ENCODE peak calls at places on chromosomes 11 and 22, in nine cellular contexts. Y is substantia nigra, F is RWPE2, T is heart left ventricle, N is brain microvascular endothelial cell, W is coronary artery, M is ovary, J is mesenchymal stem cell, X is IMR-90. U is an unnamed sample.

GRCh38 chr11:71446942-71447688 is 1.1 kb downstream of the DHCR7 start:
- DNase-seq in Y (no peak), F (no peak), T (no peak), N (peak; percentile 61), W (no peak), M (no peak), J (peak; percentile 90), X (peak; percentile 66), U (peak; percentile 29)

GRCh38 chr11:2928605-2929510 is at the start of gene PHLDA2:
- DNase-seq in Y (no peak), F (peak; percentile 79), T (no peak), N (peak; percentile 59), W (no peak), M (peak; percentile 39), J (peak; percentile 81), X (peak; percentile 85), U (no peak)

GRCh38 chr11:119169272-119169719 is 771 bp downstream of the NLRX1 start:
- DNase-seq in Y (peak; percentile 7), F (no peak), T (peak; percentile 47), N (no peak), W (peak; percentile 84), M (no peak), J (no peak), X (no peak), U (no peak)

GRCh38 chr11:17513853-17514252 is 30.4 kb downstream of the USH1C start:
- DNase-seq in Y (no peak), F (no peak), T (no peak), N (no peak), W (no peak), M (no peak), J (no peak), X (no peak), U (no peak)

GRCh38 chr11:61575886-61576516 is 4.9 kb downstream of the SYT7 start:
- DNase-seq in Y (no peak), F (no peak), T (peak; percentile 61), N (no peak), W (no peak), M (no peak), J (no peak), X (no peak), U (no peak)

GRCh38 chr11:2987881-2988280 is 4.2 kb downstream of the NAP1L4 start:
- DNase-seq in Y (no peak), F (no peak), T (no peak), N (no peak), W (no peak), M (no peak), J (no peak), X (no peak), U (no peak)

GRCh38 chr11:62497132-62497915 is 49.3 kb downstream of the AHNAK start:
- DNase-seq in Y (no peak), F (no peak), T (no peak), N (peak; percentile 24), W (no peak), M (no peak), J (peak; percentile 76), X (peak; percentile 81), U (peak; percentile 67)

GRCh38 chr11:126817096-126817495 is 183.5 kb downstream of the KIRREL3 start:
- DNase-seq in Y (no peak), F (no peak), T (no peak), N (no peak), W (no peak), M (no peak), J (peak; percentile 24), X (peak; percentile 84), U (no peak)

GRCh38 chr11:19822531-19822930 is 109.9 kb downstream of the NAV2 start:
- DNase-seq in Y (no peak), F (no peak), T (no peak), N (no peak), W (no peak), M (no peak), J (no peak), X (no peak), U (no peak)

GRCh38 chr22:48750826-48751440 is 1076.7 kb downstream of the BRD1 start:
- DNase-seq in Y (no peak), F (no peak), T (peak; percentile 3), N (no peak), W (peak; percentile 69), M (no peak), J (no peak), X (no peak), U (no peak)

GRCh38 chr11:63710476-63711217 is 29.3 kb downstream of the RTN3 start:
- DNase-seq in Y (no peak), F (no peak), T (no peak), N (peak; percentile 89), W (no peak), M (no peak), J (peak; percentile 97), X (peak; percentile 83), U (no peak)

GRCh38 chr11:105181100-105181499 is 41.5 kb upstream of the CARD18 start:
- DNase-seq in Y (no peak), F (peak; percentile 47), T (peak; percentile 11), N (peak; percentile 81), W (no peak), M (no peak), J (peak; percentile 82), X (peak; percentile 76), U (no peak)

GRCh38 chr22:35903571-35904331 is 124.9 kb downstream of the RBFOX2 start:
- DNase-seq in Y (no peak), F (no peak), T (no peak), N (no peak), W (no peak), M (no peak), J (no peak), X (no peak), U (no peak)

GRCh38 chr22:35904752-35905151 is 123.9 kb downstream of the RBFOX2 start:
- DNase-seq in Y (no peak), F (no peak), T (no peak), N (no peak), W (no peak), M (no peak), J (no peak), X (no peak), U (no peak)

GRCh38 chr22:35904332-35904692 is 124.3 kb downstream of the RBFOX2 start:
- DNase-seq in Y (no peak), F (no peak), T (no peak), N (no peak), W (no peak), M (no peak), J (no peak), X (no peak), U (no peak)

GRCh38 chr22:35899736-35900135 is 128.9 kb downstream of the RBFOX2 start:
- DNase-seq in Y (no peak), F (no peak), T (no peak), N (no peak), W (no peak), M (no peak), J (no peak), X (no peak), U (no peak)

GRCh38 chr22:35900483-35901168 is 128.0 kb downstream of the RBFOX2 start:
- DNase-seq in Y (no peak), F (peak; percentile 77), T (no peak), N (peak; percentile 54), W (no peak), M (no peak), J (peak; percentile 61), X (peak; percentile 81), U (no peak)
- H3K27ac ChIP-seq in Y (no peak overlapping the region), F (peak overlapping the region; percentile 76), T (peak overlapping the region; percentile 70), N (peak overlapping the region; percentile 70), W (no peak overlapping the region), M (no peak overlapping the region), J (peak overlapping the region; percentile 33), X (no peak overlapping the region), U (no peak overlapping the region)

GRCh38 chr11:11241284-11241683 is 111.8 kb downstream of the CSNK2A3 start:
- DNase-seq in Y (no peak), F (no peak), T (no peak), N (no peak), W (no peak), M (no peak), J (no peak), X (no peak), U (no peak)
- H3K27ac ChIP-seq in Y (no peak overlapping the region), F (no peak overlapping the region), T (no peak overlapping the region), N (no peak overlapping the region), W (no peak overlapping the region), M (no peak overlapping the region), J (no peak overlapping the region), X (no peak overlapping the region), U (no peak overlapping the region)

DNA sequence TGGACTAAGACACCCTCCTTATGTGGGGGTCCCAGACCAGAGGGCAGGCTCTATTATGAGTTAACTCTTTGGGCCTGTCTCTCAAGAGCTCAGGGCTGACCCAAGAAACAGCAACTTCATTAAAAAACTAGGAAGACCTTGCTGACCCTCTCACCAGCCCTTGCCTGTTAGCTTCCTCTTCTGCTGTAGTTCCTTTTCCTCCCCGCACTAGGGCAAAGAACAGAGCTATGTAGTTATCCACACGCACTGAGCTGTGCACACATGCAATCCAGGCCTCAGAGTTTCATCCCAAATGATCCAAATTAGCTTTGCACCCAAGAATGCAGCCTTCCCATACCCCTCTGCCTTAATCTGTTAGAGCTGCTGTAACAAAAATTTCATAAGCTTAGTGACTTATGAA is 539.6 kb upstream of the CADM1 start:
- DNase-seq in Y (no peak), F (no peak), T (no peak), N (no peak), W (no peak), M (no peak), J (no peak), X (no peak), U (no peak)
- H3K27ac ChIP-seq in Y (no peak overlapping the region), F (no peak overlapping the region), T (no peak overlapping the region), N (no peak overlapping the region), W (no peak overlapping the region), M (no peak overlapping the region), J (no peak overlapping the region), X (no peak overlapping the region), U (no peak overlapping the region)

DNA sequence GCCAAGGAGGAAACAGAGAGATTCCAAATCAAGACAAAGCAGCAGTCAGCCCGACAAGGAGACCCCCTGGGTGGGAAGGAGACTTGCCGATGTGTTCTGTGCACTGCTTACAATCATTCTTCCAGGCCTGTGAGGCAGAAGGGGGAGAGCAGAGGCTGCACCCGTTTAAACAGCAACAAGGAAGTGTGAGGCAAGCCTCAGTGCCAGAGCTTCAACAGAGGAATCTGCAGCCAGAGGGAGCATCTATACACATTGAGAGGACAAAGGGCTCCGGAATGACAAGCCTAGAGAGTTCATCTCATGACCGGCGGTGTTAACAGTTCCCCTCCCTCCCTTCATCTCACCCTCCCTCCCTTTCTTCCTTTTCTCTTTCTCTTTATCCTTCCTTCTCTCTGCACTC is 121.2 kb downstream of the NXPE2 start:
- DNase-seq in Y (no peak), F (no peak), T (peak; percentile 37), N (no peak), W (no peak), M (no peak), J (no peak), X (no peak), U (no peak)
- H3K27ac ChIP-seq in Y (no peak overlapping the region), F (no peak overlapping the region), T (no peak overlapping the region), N (no peak overlapping the region), W (no peak overlapping the region), M (no peak overlapping the region), J (no peak overlapping the region), X (no peak overlapping the region), U (no peak overlapping the region)

GRCh38 chr11:47235163-47235562 is 13.5 kb downstream of the ACP2 start:
- DNase-seq in Y (no peak), F (no peak), T (no peak), N (no peak), W (no peak), M (no peak), J (no peak), X (no peak), U (peak; percentile 31)
- H3K27ac ChIP-seq in Y (no peak overlapping the region), F (peak overlapping the region; percentile 71), T (peak overlapping the region; percentile 50), N (peak overlapping the region; percentile 81), W (no peak overlapping the region), M (no peak overlapping the region), J (peak overlapping the region; percentile 6), X (no peak overlapping the region), U (no peak overlapping the region)

U was measured in dorsolateral prefrontal cortex.